ENCODE peak calls at places on chromosomes 5 and 9, in ten cellular contexts. X, V, L, M, Y, C, A, U, R and I are unnamed samples.

GRCh38 chr9:2810424-2811075 is 33.3 kb downstream of the PUM3 start:
- DNase-seq in C (no peak), Y (no peak), L (no peak), M (no peak), R (no peak), U (no peak), X (no peak), V (no peak), A (no peak), I (no peak)

GRCh38 chr9:109806506-109807115 is 26.6 kb downstream of the PALM2AKAP2 start:
- DNase-seq in A (no peak), C (no peak), M (no peak), U (no peak), L (no peak), R (no peak), Y (no peak), X (no peak), V (no peak), I (no peak)

GRCh38 chr5:142012792-142013388 is at the start of gene GNPDA1:
- DNase-seq in C (peak; percentile 50), M (peak; percentile 87), U (peak; percentile 90), X (peak; percentile 88), R (peak; percentile 67), A (peak; percentile 94), L (peak; percentile 93), V (peak; percentile 96), Y (no peak), I (peak; percentile 76)

GRCh38 chr9:86978413-86978812 is 31.1 kb upstream of the GAS1 start:
- DNase-seq in A (no peak), C (no peak), X (no peak), V (no peak), L (no peak), M (no peak), Y (no peak), R (no peak), U (no peak), I (no peak)

GRCh38 chr5:136729901-136730355 is 364.6 kb upstream of the TRPC7 start:
- DNase-seq in A (peak; percentile 12), X (no peak), M (no peak), R (peak; percentile 80), V (no peak), C (no peak), L (no peak), Y (peak; percentile 71), U (no peak), I (no peak)

GRCh38 chr9:93058357-93059096 is at the start of gene SUSD3:
- DNase-seq in Y (no peak), C (peak; percentile 54), X (peak; percentile 76), U (peak; percentile 85), M (peak; percentile 76), R (peak; percentile 32), A (peak; percentile 97), V (peak; percentile 95), L (peak; percentile 83), I (peak; percentile 47)

GRCh38 chr9:34139477-34140146 is 13.1 kb upstream of the DCAF12 start:
- DNase-seq in C (peak; percentile 53), M (peak; percentile 16), R (peak; percentile 89), A (peak; percentile 70), Y (no peak), U (peak; percentile 62), X (peak; percentile 76), V (no peak), L (no peak), I (no peak)

GRCh38 chr9:31347082-31347617 is 1037.3 kb upstream of the ACO1 start:
- DNase-seq in V (no peak), U (no peak), R (peak; percentile 83), C (no peak), A (no peak), M (no peak), Y (no peak), X (no peak), L (no peak), I (no peak)

DNA sequence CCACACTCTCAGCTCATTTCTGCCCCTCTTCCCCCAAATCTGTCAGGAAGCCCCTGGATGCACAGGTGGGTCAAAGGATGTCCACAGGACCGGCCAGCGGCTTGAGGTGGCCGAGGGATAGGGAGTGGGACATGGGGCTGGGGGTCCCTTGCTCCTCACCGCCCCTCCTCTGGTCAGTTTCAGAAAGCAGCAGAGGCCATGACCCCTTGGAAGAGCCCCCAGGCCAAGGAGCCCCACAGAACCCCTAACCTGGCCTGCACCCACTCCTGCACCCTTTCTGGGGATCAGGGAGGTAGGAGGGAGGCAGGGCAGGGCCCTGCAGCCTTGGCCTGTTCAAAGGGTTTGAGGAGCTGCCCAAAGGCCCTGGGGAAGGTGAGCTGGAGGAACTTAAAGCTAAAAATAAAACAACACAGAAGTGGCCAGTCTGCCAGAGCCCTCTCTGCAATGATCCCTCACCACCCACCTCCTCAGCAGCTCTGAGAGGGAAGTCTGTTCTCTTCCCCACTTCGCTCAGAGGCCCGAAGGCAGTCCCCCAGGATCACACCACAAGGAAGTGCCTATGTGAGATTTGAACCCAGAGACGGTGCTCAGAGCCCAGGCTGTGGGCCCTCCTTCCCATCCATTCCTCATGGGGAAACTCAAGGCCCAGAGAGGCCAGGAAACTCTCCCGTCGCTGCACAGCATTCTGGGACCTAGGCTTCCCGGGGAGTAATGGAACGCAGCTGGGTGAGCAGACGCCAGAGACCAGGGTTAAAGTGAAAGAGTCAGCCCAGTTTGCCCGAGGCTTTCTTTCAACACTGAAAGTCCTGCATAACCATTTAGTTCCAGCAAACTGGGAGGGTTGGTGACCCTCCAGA is 918 bp downstream of the ENG start:
- DNase-seq in R (peak; percentile 20), A (peak; percentile 74), V (no peak), X (no peak), C (no peak), M (no peak), L (no peak), U (no peak), Y (no peak), I (no peak)
- H3K4me3 ChIP-seq in R (peak overlapping the region; percentile 81), A (peak overlapping the region; percentile 81), V (peak overlapping the region; percentile 89), X (peak overlapping the region; percentile 52), C (no peak overlapping the region), M (no peak overlapping the region), L (peak overlapping the region; percentile 50), U (peak overlapping the region; percentile 76), Y (peak overlapping the region; percentile 56), I (peak overlapping the region; percentile 61)

DNA sequence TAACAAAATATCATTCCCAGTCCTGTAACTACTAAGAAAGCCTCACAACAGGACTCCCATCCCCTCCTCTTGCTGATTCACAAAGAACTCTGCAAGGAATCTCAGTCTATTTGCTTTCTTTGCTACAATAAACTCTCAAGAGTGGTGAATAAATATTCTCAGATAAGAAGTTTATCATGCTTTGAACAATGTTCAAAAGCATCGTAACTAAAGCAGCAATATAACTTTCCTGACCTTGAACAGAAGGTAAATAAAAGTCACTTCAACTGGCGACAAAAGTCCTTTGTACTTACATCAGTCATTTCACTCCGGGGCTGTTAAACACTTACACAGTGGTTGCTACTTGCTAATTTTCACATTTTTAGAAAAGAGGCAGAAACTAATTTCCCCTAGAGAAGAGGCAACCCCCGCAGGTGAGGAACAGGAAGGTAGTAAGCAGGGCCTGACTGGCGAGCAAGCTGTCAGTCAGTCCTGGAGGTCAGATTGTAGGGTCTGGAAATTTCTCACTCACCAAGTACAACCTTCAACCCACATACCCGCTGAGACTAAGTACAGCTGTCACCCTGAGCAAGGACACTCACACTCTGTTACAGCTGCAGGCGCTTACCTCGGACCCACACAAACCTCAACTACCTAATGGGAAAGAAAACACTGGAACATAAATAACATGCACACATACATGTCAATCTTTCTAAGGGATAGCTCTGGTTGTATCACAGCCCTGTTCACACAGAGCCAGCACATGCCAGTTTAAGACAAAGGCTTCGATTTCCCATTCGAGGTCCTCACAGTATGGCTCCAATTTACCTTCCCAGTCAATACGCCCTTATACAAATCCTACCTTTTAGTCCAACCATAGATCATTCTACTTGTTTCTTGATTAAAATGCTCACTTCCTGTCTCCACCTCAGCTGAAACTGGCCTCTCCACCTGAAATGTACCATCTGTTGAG is 104.6 kb upstream of the RETREG1 start:
- DNase-seq in R (no peak), U (no peak), Y (no peak), V (no peak), X (no peak), M (no peak), L (no peak), A (no peak), C (peak; percentile 89), I (no peak)
- TF ChIP-seq POLR2AphosphoS5 in R (no peak), U (no peak), Y (no peak), V (no peak), X (peak; percentile 47), M (no peak), L (no peak), A (no peak), C (no peak), I (no peak)

GRCh38 chr9:127568618-127568970 is 43.5 kb upstream of the STXBP1 start:
- DNase-seq in V (no peak), L (no peak), C (no peak), X (no peak), A (no peak), U (no peak), M (no peak), R (no peak), Y (no peak), I (no peak)

GRCh38 chr9:127567119-127567897 is 44.8 kb upstream of the STXBP1 start:
- DNase-seq in R (no peak), M (peak; percentile 81), Y (no peak), V (no peak), U (peak; percentile 88), L (peak; percentile 88), X (peak; percentile 76), A (peak; percentile 70), C (no peak), I (peak; percentile 70)

GRCh38 chr9:127567898-127568617 is 44.0 kb upstream of the STXBP1 start:
- DNase-seq in L (no peak), R (no peak), U (no peak), A (peak; percentile 68), X (no peak), M (peak; percentile 36), C (no peak), Y (no peak), V (peak; percentile 84), I (no peak)

GRCh38 chr9:127565231-127565630 is 46.8 kb upstream of the STXBP1 start:
- DNase-seq in U (no peak), M (no peak), Y (no peak), R (no peak), C (no peak), X (no peak), L (no peak), A (no peak), V (no peak), I (no peak)

GRCh38 chr9:127566351-127567001 is 45.6 kb upstream of the STXBP1 start:
- DNase-seq in L (no peak), U (peak; percentile 81), R (no peak), X (peak; percentile 58), C (no peak), Y (no peak), V (no peak), M (peak; percentile 78), A (no peak), I (no peak)
- H3K4me3 ChIP-seq in L (peak overlapping the region; percentile 86), U (peak overlapping the region; percentile 67), R (peak overlapping the region; percentile 96), X (peak overlapping the region; percentile 88), C (peak overlapping the region; percentile 75), Y (peak overlapping the region; percentile 65), V (peak overlapping the region; percentile 68), M (peak overlapping the region; percentile 91), A (peak overlapping the region; percentile 82), I (peak overlapping the region; percentile 78)

GRCh38 chr9:75429531-75430454 is 341.5 kb downstream of the OSTF1 start:
- DNase-seq in M (no peak), U (no peak), V (no peak), A (no peak), C (no peak), R (no peak), Y (no peak), X (no peak), L (no peak), I (no peak)

GRCh38 chr9:75438716-75439115 is 350.4 kb downstream of the OSTF1 start:
- DNase-seq in C (no peak), U (no peak), Y (no peak), R (no peak), X (no peak), M (no peak), A (no peak), L (no peak), V (no peak), I (no peak)

GRCh38 chr9:75431388-75431787 is 343.1 kb downstream of the OSTF1 start:
- DNase-seq in V (no peak), L (no peak), M (no peak), Y (no peak), X (no peak), R (no peak), U (no peak), A (no peak), C (no peak), I (no peak)

GRCh38 chr9:75432386-75432785 is 344.1 kb downstream of the OSTF1 start:
- DNase-seq in R (no peak), Y (no peak), C (no peak), M (no peak), A (no peak), U (no peak), X (no peak), V (no peak), L (no peak), I (no peak)

DNA sequence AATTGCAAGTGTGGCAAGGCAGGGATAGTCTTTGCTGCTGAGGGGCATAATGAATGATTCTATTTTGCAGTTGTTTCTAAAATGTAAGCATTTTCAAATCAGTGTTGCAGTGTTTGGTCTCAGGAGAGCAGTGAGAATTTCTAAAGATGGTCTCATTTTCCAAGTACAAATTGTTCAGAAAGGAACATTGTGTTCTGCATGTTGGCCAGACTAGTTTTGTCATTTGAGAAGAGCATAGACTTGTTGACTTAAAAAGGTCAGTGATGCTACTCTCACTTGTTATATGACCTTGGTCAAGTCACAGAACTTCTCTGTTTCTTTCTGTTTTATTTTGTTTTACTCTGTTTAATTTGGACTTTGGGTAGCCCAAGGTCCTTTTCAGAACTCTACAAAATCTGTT is 344.6 kb downstream of the OSTF1 start:
- DNase-seq in X (no peak), M (no peak), R (no peak), Y (no peak), A (no peak), L (no peak), C (no peak), V (no peak), U (no peak), I (no peak)
- TF ChIP-seq POLR2AphosphoS5 in X (no peak), M (no peak), R (no peak), Y (no peak), A (no peak), L (no peak), C (no peak), V (no peak), U (no peak), I (no peak)